ENCODE peak calls at places on chromosomes 1 and 21, in four cellular contexts. F is CD4-positive, alpha-beta T cell; H is tibial nerve; O is astrocyte. T is an unnamed sample.
A peak's percentile ranks its signal among the peaks of the same experiment; 100 is the strongest.

GRCh38 chr1:232891116-232891515 is 59.3 kb upstream of the NTPCR start:
- DNase-seq in F (no peak), O (peak; percentile 98), H (no peak), T (no peak)

GRCh38 chr1:31760901-31761470 is 3.2 kb downstream of the ADGRB2 start:
- DNase-seq in O (peak; percentile 41), F (peak; percentile 53), H (no peak), T (no peak)

GRCh38 chr1:246476771-246477170 is 30.3 kb downstream of the SMYD3 start:
- DNase-seq in F (no peak), H (no peak), O (no peak), T (no peak)

GRCh38 chr1:37085393-37085792 is 51.1 kb upstream of the GRIK3 start:
- DNase-seq in F (no peak), O (no peak), H (no peak), T (peak; percentile 20)

GRCh38 chr1:99648107-99648506 is 2.2 kb downstream of the PALMD start:
- DNase-seq in O (no peak), F (no peak), H (no peak), T (no peak)

GRCh38 chr1:20417581-20417980 is 68.4 kb downstream of the CAMK2N1 start:
- DNase-seq in F (no peak), O (no peak), H (no peak), T (no peak)

GRCh38 chr1:180117764-180118116 is 36.9 kb upstream of the QSOX1 start:
- DNase-seq in F (no peak), O (peak; percentile 82), H (no peak), T (no peak)

GRCh38 chr21:45913416-45913765 is 68.2 kb upstream of the COL6A1 start:
- DNase-seq in O (no peak), F (no peak), H (no peak), T (no peak)

GRCh38 chr1:89198081-89198480 is 661 bp downstream of the GBP4 start:
- DNase-seq in H (no peak), F (no peak), O (no peak), T (no peak)

GRCh38 chr21:45975017-45975595 is 6.5 kb upstream of the COL6A1 start:
- DNase-seq in H (no peak), F (no peak), O (peak; percentile 45), T (no peak)

GRCh38 chr1:193310569-193310968 is 124.2 kb upstream of the B3GALT2 start:
- DNase-seq in H (no peak), F (no peak), O (no peak), T (no peak)

GRCh38 chr21:32207096-32207716 is 71.6 kb downstream of the MIS18A start:
- DNase-seq in H (no peak), F (no peak), O (no peak), T (no peak)

GRCh38 chr1:213530607-213531320 is 457.0 kb upstream of the PROX1 start:
- DNase-seq in F (no peak), O (no peak), H (no peak), T (no peak)

GRCh38 chr1:6384962-6385672 is 8.4 kb downstream of the ACOT7 start:
- DNase-seq in O (no peak), H (no peak), F (no peak), T (no peak)

DNA sequence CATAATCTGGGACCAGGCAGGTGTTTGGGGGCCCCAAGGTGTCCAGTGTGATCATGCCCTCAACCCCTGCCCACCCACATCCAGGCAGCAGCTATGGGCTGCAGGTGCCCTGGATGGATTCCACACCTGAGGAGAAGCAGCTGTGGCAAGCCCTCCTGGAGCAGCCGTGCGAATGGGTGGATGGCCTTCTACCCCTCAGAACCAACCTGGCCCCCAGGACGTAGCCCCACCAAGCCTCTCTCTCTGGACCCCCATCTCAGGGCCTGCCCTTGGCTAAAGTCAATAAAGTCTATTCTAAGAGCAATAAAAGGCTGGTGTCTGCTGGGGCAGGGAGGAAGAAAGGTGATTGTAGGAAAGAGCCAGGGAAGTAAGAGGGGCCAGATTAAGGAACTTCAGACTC is 11.8 kb downstream of the SYTL1 start:
- DNase-seq in F (no peak), O (no peak), H (no peak), T (no peak)
- H3K9me3 ChIP-seq in F (no peaks in the 10 kb centered on the region), O (no peaks in the 10 kb centered on the region), H (no peaks in the 10 kb centered on the region), T (no peaks in the 10 kb centered on the region)

GRCh38 chr1:248111157-248111556 is 16.2 kb downstream of the OR2L13 start:
- DNase-seq in H (no peak), O (no peak), F (no peak), T (no peak)
- H3K9me3 ChIP-seq in H (peaks cover 13% of the 10 kb centered on the region), O (peaks cover 6% of the 10 kb centered on the region), F (peaks cover 26% of the 10 kb centered on the region), T (peaks cover 7% of the 10 kb centered on the region)

GRCh38 chr1:204396015-204396583 is 15.5 kb downstream of the PPP1R15B start:
- DNase-seq in H (no peak), F (no peak), O (no peak), T (no peak)
- H3K9me3 ChIP-seq in H (no peaks in the 10 kb centered on the region), F (no peaks in the 10 kb centered on the region), O (no peaks in the 10 kb centered on the region), T (no peaks in the 10 kb centered on the region)

GRCh38 chr1:4596486-4596885 is 57.9 kb upstream of the AJAP1 start:
- DNase-seq in H (no peak), F (no peak), O (no peak), T (no peak)
- H3K9me3 ChIP-seq in H (no peaks in the 10 kb centered on the region), F (no peaks in the 10 kb centered on the region), O (peaks cover 5% of the 10 kb centered on the region), T (peaks cover 24% of the 10 kb centered on the region)

GRCh38 chr1:80841261-80841660 is 959.5 kb upstream of the ADGRL2 start:
- DNase-seq in O (no peak), F (no peak), H (no peak), T (no peak)

GRCh38 chr1:80836505-80836904 is 964.2 kb upstream of the ADGRL2 start:
- DNase-seq in O (no peak), F (no peak), H (no peak), T (no peak)

DNA sequence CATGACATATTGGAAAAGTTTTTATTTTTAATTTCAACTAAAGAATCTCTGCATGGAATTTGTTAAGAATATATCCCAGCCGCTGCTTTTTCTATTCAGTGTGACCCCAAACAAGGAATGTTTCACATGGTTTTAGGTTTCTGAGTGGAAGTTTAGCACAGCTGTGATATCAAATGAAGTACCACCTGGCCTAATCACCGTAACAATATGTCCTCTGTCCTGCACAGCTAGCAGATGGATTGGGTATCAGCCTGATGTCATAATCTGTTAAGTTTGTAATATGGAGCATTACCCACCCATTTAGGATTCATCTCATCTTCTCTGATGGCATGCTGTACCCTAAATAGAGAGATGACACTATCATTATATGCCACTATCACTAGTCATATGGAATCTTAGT is 963.7 kb upstream of the ADGRL2 start:
- DNase-seq in H (no peak), F (no peak), O (no peak), T (no peak)
- H3K9me3 ChIP-seq in H (no peaks in the 10 kb centered on the region), F (no peaks in the 10 kb centered on the region), O (no peaks in the 10 kb centered on the region), T (no peaks in the 10 kb centered on the region)

GRCh38 chr21:44401386-44402160 is 48.2 kb downstream of the TRPM2 start:
- DNase-seq in H (no peak), F (no peak), O (no peak), T (no peak)

GRCh38 chr21:44398499-44398898 is 45.1 kb downstream of the TRPM2 start:
- DNase-seq in H (no peak), O (no peak), F (no peak), T (no peak)

GRCh38 chr21:44400791-44401385 is 47.5 kb downstream of the TRPM2 start:
- DNase-seq in F (no peak), H (no peak), O (no peak), T (no peak)

GRCh38 chr21:44399151-44399954 is 45.9 kb downstream of the TRPM2 start:
- DNase-seq in O (no peak), H (no peak), F (no peak), T (no peak)

DNA sequence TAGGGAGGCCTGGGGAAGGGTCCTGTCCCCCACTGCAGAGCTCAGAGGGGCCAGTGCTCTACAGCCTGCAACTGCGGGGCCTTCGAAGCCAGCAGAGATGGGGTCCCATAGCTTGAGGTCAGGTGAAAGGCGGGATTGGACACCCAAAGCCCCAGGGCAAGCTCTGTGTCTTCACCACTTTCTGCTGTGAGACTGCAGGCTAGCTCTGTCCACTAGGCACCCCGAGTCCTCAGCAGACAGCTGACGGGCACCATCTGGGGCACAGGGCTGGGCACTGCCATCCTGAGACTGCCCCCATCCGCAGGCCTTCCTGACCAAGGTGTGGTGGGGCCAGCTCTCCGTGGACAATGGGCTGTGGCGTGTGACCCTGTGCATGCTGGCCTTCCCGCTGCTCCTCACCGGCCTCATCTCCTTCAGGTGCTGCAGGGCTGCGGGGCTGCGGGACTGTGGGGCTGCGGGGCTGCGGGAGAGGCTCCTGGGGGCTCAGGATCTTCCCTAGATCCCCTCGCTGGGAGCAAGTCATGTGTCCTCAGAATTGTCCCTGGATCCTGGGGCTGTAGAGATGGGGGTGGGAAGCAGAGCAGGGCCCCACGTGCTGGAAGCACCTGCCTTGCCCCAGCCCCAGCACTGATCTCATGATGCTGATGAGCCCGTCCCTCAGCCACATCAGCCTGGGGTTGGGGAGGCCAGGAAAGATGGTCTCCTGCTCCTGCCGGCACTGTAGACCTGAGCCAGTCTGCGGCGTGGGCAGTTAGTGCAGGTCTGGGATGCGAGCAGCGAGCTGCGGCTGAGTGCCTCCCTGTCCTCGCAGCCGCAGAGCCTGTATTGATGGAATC is 46.8 kb downstream of the TRPM2 start:
- DNase-seq in F (no peak), O (no peak), H (no peak), T (no peak)
- H3K9me3 ChIP-seq in F (no peaks in the 10 kb centered on the region), O (peaks cover 11% of the 10 kb centered on the region), H (no peaks in the 10 kb centered on the region), T (no peaks in the 10 kb centered on the region)

DNA sequence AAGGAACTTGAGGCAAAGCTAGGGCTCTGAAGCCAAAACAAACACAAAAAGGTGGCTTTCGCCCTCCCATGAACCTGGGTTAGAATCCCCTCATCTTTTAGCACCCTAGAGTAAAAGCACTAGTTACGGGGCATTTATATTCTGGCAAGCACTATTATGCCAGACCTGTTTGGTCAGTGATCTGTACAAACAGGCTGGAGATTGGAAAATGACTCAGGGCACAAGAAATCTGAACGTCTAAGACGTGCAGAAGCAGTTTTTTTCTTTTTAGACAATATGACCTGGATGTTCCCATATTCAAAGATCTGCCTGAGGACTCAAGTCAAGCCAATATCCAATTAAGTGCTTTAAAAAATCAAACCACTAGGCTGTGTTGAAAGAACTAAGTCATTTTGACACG is 3.0 kb downstream of the ZNF436 start:
- DNase-seq in H (no peak), O (no peak), F (no peak), T (no peak)
- H3K9me3 ChIP-seq in H (peaks cover 32% of the 10 kb centered on the region), O (peaks cover 29% of the 10 kb centered on the region), F (peaks cover 23% of the 10 kb centered on the region), T (peaks cover 12% of the 10 kb centered on the region)

GRCh38 chr1:203840208-203840808 is 21.1 kb upstream of the SNRPE start:
- DNase-seq in O (no peak), H (no peak), F (no peak), T (no peak)
- H3K9me3 ChIP-seq in O (no peaks in the 10 kb centered on the region), H (no peaks in the 10 kb centered on the region), F (no peaks in the 10 kb centered on the region), T (no peaks in the 10 kb centered on the region)

T was measured in iPS DF 6.9.